ENCODE peak calls at places on chromosomes 5 and 9, in five cellular contexts. U, S, N, V and C are unnamed samples.

GRCh38 chr5:156326718-156327259 is at the start of gene SGCD:
- DNase-seq in N (no peak), S (peak; percentile 1), U (peak; percentile 46), V (no peak), C (peak; percentile 9)

GRCh38 chr5:15008476-15008875 is 136.9 kb upstream of the ANKH start:
- DNase-seq in N (no peak), U (no peak), V (no peak), S (peak; percentile 98), C (peak; percentile 99)

GRCh38 chr9:123290764-123291163 is 22.4 kb upstream of the STRBP start:
- DNase-seq in V (no peak), N (no peak), S (no peak), U (no peak), C (no peak)

GRCh38 chr9:70081120-70081495 is 37.5 kb downstream of the MAMDC2 start:
- DNase-seq in U (no peak), S (peak; percentile 53), N (no peak), V (no peak), C (peak; percentile 34)

GRCh38 chr5:143002459-143003327 is 232.5 kb downstream of the ARHGAP26 start:
- DNase-seq in N (peak; percentile 91), U (no peak), V (no peak), S (peak; percentile 54), C (peak; percentile 96)

GRCh38 chr5:85663708-85664031 is 954.1 kb upstream of the COX7C start:
- DNase-seq in V (no peak), N (no peak), S (no peak), U (no peak), C (no peak)

GRCh38 chr5:141330299-141331080 is at the start of gene PCDHGA1:
- DNase-seq in N (peak; percentile 65), U (no peak), V (no peak), S (peak; percentile 40), C (peak; percentile 60)

GRCh38 chr5:145479271-145479670 is 355.9 kb downstream of the PRELID2 start:
- DNase-seq in S (peak; percentile 75), U (peak; percentile 24), V (no peak), N (no peak), C (no peak)

GRCh38 chr5:179346875-179347274 is 1.6 kb upstream of the ADAMTS2 start:
- DNase-seq in S (no peak), N (no peak), U (no peak), V (no peak), C (no peak)

GRCh38 chr5:170311856-170312405 is 14.4 kb upstream of the LCP2 start:
- DNase-seq in S (no peak), V (no peak), N (no peak), U (no peak), C (peak; percentile 33)

GRCh38 chr5:14394365-14394764 is 187.2 kb upstream of the OTULINL start:
- DNase-seq in U (no peak), N (no peak), S (no peak), V (no peak), C (no peak)

GRCh38 chr5:96868603-96869371 is 7.5 kb upstream of the ERAP2 start:
- DNase-seq in V (no peak), N (peak; percentile 90), S (peak; percentile 75), U (peak; percentile 70), C (peak; percentile 69)

GRCh38 chr5:96247097-96247675 is 185.9 kb downstream of the PCSK1 start:
- DNase-seq in S (peak; percentile 99), V (no peak), U (peak; percentile 72), N (no peak), C (no peak)

GRCh38 chr9:89419978-89420394 is 77.9 kb downstream of the SEMA4D start:
- DNase-seq in V (no peak), S (no peak), U (no peak), N (no peak), C (no peak)

GRCh38 chr5:168683247-168683926 is 104.2 kb upstream of the PANK3 start:
- DNase-seq in S (no peak), U (no peak), V (no peak), N (no peak), C (no peak)

GRCh38 chr5:143679777-143680176 is 132.2 kb upstream of the HMHB1 start:
- DNase-seq in V (no peak), U (no peak), S (peak; percentile 38), N (no peak), C (peak; percentile 55)

GRCh38 chr5:127886141-127886540 is 182.9 kb downstream of the CCDC192 start:
- DNase-seq in V (no peak), U (no peak), N (no peak), S (no peak), C (no peak)

GRCh38 chr5:11803436-11803835 is 100.8 kb downstream of the CTNND2 start:
- DNase-seq in U (no peak), V (no peak), N (no peak), S (no peak), C (no peak)

GRCh38 chr5:66757834-66758396 is 161.7 kb downstream of the MAST4 start:
- DNase-seq in U (peak; percentile 20), N (no peak), V (no peak), S (no peak), C (no peak)

GRCh38 chr9:35350827-35351549 is 138.9 kb upstream of the RUSC2 start:
- DNase-seq in N (no peak), S (no peak), U (no peak), V (no peak), C (peak; percentile 45)

GRCh38 chr5:39476466-39477215 is 51.9 kb upstream of the DAB2 start:
- DNase-seq in V (no peak), S (peak; percentile 15), U (no peak), N (no peak), C (no peak)

GRCh38 chr5:6822556-6823343 is 109.5 kb downstream of the TENT4A start:
- DNase-seq in U (no peak), V (no peak), S (no peak), N (no peak), C (no peak)

GRCh38 chr9:3161912-3162311 is 318.0 kb upstream of the PUM3 start:
- DNase-seq in N (no peak), V (no peak), U (no peak), S (no peak), C (no peak)

GRCh38 chr9:87336914-87337333 is 160.7 kb upstream of the DAPK1 start:
- DNase-seq in U (peak; percentile 79), S (peak; percentile 68), N (peak; percentile 71), V (no peak), C (peak; percentile 83)

GRCh38 chr5:37055383-37055990 is 178.9 kb downstream of the NIPBL start:
- DNase-seq in U (no peak), V (no peak), S (peak; percentile 11), N (no peak), C (peak; percentile 12)

GRCh38 chr5:59763545-59763944 is 130.0 kb downstream of the PDE4D start:
- DNase-seq in U (no peak), N (no peak), V (no peak), S (peak; percentile 44), C (no peak)

GRCh38 chr9:134657666-134658377 is 16.2 kb downstream of the COL5A1 start:
- DNase-seq in S (no peak), U (no peak), V (no peak), N (no peak), C (no peak)

GRCh38 chr5:104095527-104095926 is 532.9 kb upstream of the NUDT12 start:
- DNase-seq in V (no peak), N (no peak), U (no peak), S (no peak), C (no peak)

GRCh38 chr9:130766904-130767262 is 68.2 kb upstream of the ABL1 start:
- DNase-seq in V (no peak), N (no peak), S (no peak), U (no peak), C (no peak)

GRCh38 chr5:140000332-140000731 is 42.8 kb downstream of the NRG2 start:
- DNase-seq in N (no peak), S (no peak), U (peak; percentile 43), V (no peak), C (no peak)

GRCh38 chr5:94908889-94909480 is 290.5 kb downstream of the SLF1 start:
- DNase-seq in V (no peak), N (peak; percentile 37), S (peak; percentile 47), U (peak; percentile 64), C (peak; percentile 59)

GRCh38 chr9:105712773-105713172 is 18.4 kb downstream of the TMEM38B start:
- DNase-seq in S (no peak), N (no peak), U (no peak), V (no peak), C (no peak)

GRCh38 chr9:115115117-115115880 is 2.7 kb downstream of the TNC start:
- DNase-seq in V (no peak), U (no peak), S (peak; percentile 66), N (no peak), C (peak; percentile 36)

GRCh38 chr9:107810493-107810931 is 320.9 kb upstream of the KLF4 start:
- DNase-seq in U (no peak), V (no peak), N (no peak), S (no peak), C (peak; percentile 20)
- TF ChIP-seq CTCF in U (no peak), V (no peak), N (no peak), S (no peak), C (no peak)

GRCh38 chr9:99296375-99296951 is 74.4 kb downstream of the SEC61B start:
- DNase-seq in S (no peak), U (no peak), V (no peak), N (no peak), C (no peak)

GRCh38 chr9:99300103-99300439 is 78.0 kb downstream of the SEC61B start:
- DNase-seq in N (no peak), U (no peak), S (no peak), V (no peak), C (no peak)

GRCh38 chr9:99300603-99301002 is 78.5 kb downstream of the SEC61B start:
- DNase-seq in V (no peak), S (no peak), N (no peak), U (no peak), C (no peak)

GRCh38 chr9:99298660-99299059 is 76.6 kb downstream of the SEC61B start:
- DNase-seq in N (no peak), S (no peak), V (no peak), U (no peak), C (no peak)

GRCh38 chr9:99299214-99300102 is 77.4 kb downstream of the SEC61B start:
- DNase-seq in N (peak; percentile 7), V (no peak), S (peak; percentile 78), U (peak; percentile 19), C (peak; percentile 56)
- TF ChIP-seq CTCF in N (peak; percentile 57), V (peak; percentile 60), S (no peak), U (no peak), C (peak; percentile 18)

DNA sequence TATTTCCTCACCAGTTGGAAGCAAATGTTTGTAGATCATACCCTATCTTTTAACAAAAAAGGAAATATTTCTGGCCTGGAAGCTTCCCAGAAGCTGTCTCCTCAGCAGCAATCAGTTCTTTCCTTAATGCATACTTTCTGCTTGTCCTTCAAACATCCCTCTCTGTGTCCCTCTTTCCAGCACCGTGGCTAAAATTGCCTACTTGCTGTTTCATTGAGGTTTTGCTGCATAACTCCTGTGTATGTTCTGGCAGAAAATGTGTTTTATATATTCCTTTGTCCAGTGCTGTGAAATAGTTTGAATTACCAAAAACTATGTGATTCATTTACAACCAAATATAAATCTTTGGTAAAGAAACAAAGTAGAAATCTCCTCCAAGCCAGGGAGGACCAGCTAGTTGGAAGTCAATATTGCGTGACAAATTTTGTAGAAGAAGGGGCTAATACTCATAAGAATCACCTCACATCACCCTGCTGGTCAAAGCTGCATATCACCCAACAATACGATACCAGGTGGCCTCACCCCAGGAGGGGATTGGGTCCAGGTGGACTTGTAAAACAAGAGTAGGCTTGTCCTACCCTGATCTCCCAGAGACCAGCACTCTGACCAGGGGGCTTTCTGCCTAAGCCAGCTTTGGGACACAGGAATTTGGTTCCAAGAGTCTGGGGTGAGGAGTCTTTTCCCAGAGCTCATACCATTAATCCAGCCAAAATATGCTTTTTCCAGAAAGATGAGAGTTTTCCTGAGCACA is 198.4 kb upstream of the SNX2 start:
- DNase-seq in S (no peak), U (no peak), V (no peak), N (no peak), C (no peak)
- TF ChIP-seq CTCF in S (no peak), U (no peak), V (no peak), N (no peak), C (no peak)

GRCh38 chr5:176675676-176676360 is 28.5 kb downstream of the TSPAN17 start:
- DNase-seq in S (peak; percentile 43), N (no peak), U (peak; percentile 57), V (no peak), C (peak; percentile 42)
- TF ChIP-seq CTCF in S (peak; percentile 64), N (peak; percentile 52), U (peak; percentile 61), V (peak; percentile 79), C (peak; percentile 47)